ENCODE peak calls at places on chromosomes 16 and 17, in five cellular contexts. One of them, this sample, is unnamed.

GRCh38 chr17:3875317-3875716 is 17.5 kb downstream of the CAMKK1 start:
- DNase-seq in pancreas: no peak
- DNase-seq in AG04450: no peak
- DNase-seq in IMR-90: no peak
- DNase-seq in A549: no peak
- DNase-seq in this sample: no peak

GRCh38 chr17:72253597-72253996 is 132.8 kb downstream of the SOX9 start:
- DNase-seq in IMR-90: no peak
- DNase-seq in AG04450: no peak
- DNase-seq in A549: no peak
- DNase-seq in pancreas: no peak
- DNase-seq in this sample: no peak

GRCh38 chr17:18006495-18007239 is 32.3 kb downstream of the ATPAF2 start:
- DNase-seq in IMR-90: no peak
- DNase-seq in A549: no peak
- DNase-seq in AG04450: no peak
- DNase-seq in pancreas: no peak
- DNase-seq in this sample: peak

GRCh38 chr17:17073627-17074521 is 31.6 kb downstream of the MPRIP start:
- DNase-seq in AG04450: no peak
- DNase-seq in IMR-90: peak
- DNase-seq in pancreas: no peak
- DNase-seq in A549: no peak
- DNase-seq in this sample: no peak

GRCh38 chr17:34556384-34556783 is 23.0 kb upstream of the TMEM132E start:
- DNase-seq in A549: no peak
- DNase-seq in pancreas: no peak
- DNase-seq in AG04450: no peak
- DNase-seq in IMR-90: peak
- DNase-seq in this sample: peak

GRCh38 chr17:68733241-68734176 is 132.3 kb upstream of the FAM20A start:
- DNase-seq in A549: no peak
- DNase-seq in AG04450: peak
- DNase-seq in IMR-90: peak
- DNase-seq in pancreas: peak
- DNase-seq in this sample: no peak

GRCh38 chr17:38982858-38983746 is 15.9 kb upstream of the FBXO47 start:
- DNase-seq in IMR-90: peak
- DNase-seq in pancreas: peak
- DNase-seq in A549: peak
- DNase-seq in AG04450: peak
- DNase-seq in this sample: peak

GRCh38 chr16:24635900-24636610 is 93.4 kb upstream of the TNRC6A start:
- DNase-seq in pancreas: peak
- DNase-seq in IMR-90: peak
- DNase-seq in AG04450: peak
- DNase-seq in A549: peak
- DNase-seq in this sample: no peak

GRCh38 chr17:9108166-9108565 is 86.9 kb downstream of the NTN1 start:
- DNase-seq in AG04450: no peak
- DNase-seq in pancreas: no peak
- DNase-seq in A549: no peak
- DNase-seq in IMR-90: no peak
- DNase-seq in this sample: no peak

GRCh38 chr17:79077587-79077986 is 3.0 kb downstream of the ENGASE start:
- DNase-seq in AG04450: no peak
- DNase-seq in A549: no peak
- DNase-seq in IMR-90: no peak
- DNase-seq in pancreas: no peak
- DNase-seq in this sample: no peak

GRCh38 chr16:12171206-12171605 is 194.7 kb downstream of the SNX29 start:
- DNase-seq in AG04450: peak
- DNase-seq in A549: no peak
- DNase-seq in IMR-90: peak
- DNase-seq in pancreas: no peak
- DNase-seq in this sample: no peak

GRCh38 chr16:84881702-84882521 is 62.1 kb downstream of the CRISPLD2 start:
- DNase-seq in IMR-90: peak
- DNase-seq in pancreas: no peak
- DNase-seq in A549: peak
- DNase-seq in AG04450: peak
- DNase-seq in this sample: peak

GRCh38 chr17:78774956-78775571 is 7.0 kb downstream of the CYTH1 start:
- DNase-seq in IMR-90: no peak
- DNase-seq in A549: no peak
- DNase-seq in AG04450: no peak
- DNase-seq in pancreas: no peak
- DNase-seq in this sample: no peak

GRCh38 chr17:8069587-8069860 is 18.0 kb downstream of the ALOX12B start:
- DNase-seq in AG04450: no peak
- DNase-seq in A549: no peak
- DNase-seq in IMR-90: no peak
- DNase-seq in pancreas: no peak
- DNase-seq in this sample: no peak

GRCh38 chr17:7330099-7331015 is 1.2 kb upstream of the NEURL4 start:
- DNase-seq in IMR-90: peak
- DNase-seq in AG04450: no peak
- DNase-seq in pancreas: peak
- DNase-seq in A549: peak
- DNase-seq in this sample: peak

GRCh38 chr17:77420804-77421634 is 280.2 kb downstream of the SEC14L1 start:
- DNase-seq in AG04450: peak
- DNase-seq in A549: peak
- DNase-seq in pancreas: no peak
- DNase-seq in IMR-90: peak
- DNase-seq in this sample: peak

GRCh38 chr17:8029121-8029520 is 9.7 kb upstream of the ALOX15B start:
- DNase-seq in pancreas: no peak
- DNase-seq in AG04450: no peak
- DNase-seq in A549: no peak
- DNase-seq in IMR-90: peak
- DNase-seq in this sample: no peak

GRCh38 chr16:7268182-7268581 is 64.5 kb upstream of the RBFOX1 start:
- DNase-seq in IMR-90: no peak
- DNase-seq in pancreas: peak
- DNase-seq in A549: peak
- DNase-seq in AG04450: no peak
- DNase-seq in this sample: peak

GRCh38 chr17:17036520-17036998 is 5.7 kb upstream of the MPRIP start:
- DNase-seq in pancreas: no peak
- DNase-seq in AG04450: no peak
- DNase-seq in A549: no peak
- DNase-seq in IMR-90: no peak
- DNase-seq in this sample: no peak

GRCh38 chr17:29116652-29117439 is 63.4 kb downstream of the MYO18A start:
- DNase-seq in pancreas: peak
- DNase-seq in IMR-90: peak
- DNase-seq in AG04450: no peak
- DNase-seq in A549: peak
- DNase-seq in this sample: peak

GRCh38 chr17:81599719-81600486 is 37.0 kb downstream of the NPLOC4 start:
- DNase-seq in AG04450: no peak
- DNase-seq in A549: no peak
- DNase-seq in IMR-90: peak
- DNase-seq in pancreas: no peak
- DNase-seq in this sample: no peak

GRCh38 chr16:30183236-30183960 is at the start of gene CORO1A:
- DNase-seq in IMR-90: peak
- DNase-seq in A549: peak
- DNase-seq in pancreas: peak
- DNase-seq in AG04450: peak
- DNase-seq in this sample: peak

GRCh38 chr16:80459331-80459777 is 81.4 kb upstream of the DYNLRB2 start:
- DNase-seq in AG04450: no peak
- DNase-seq in A549: no peak
- DNase-seq in pancreas: no peak
- DNase-seq in IMR-90: no peak
- DNase-seq in this sample: no peak

GRCh38 chr17:393806-394717 is 41.5 kb upstream of the RPH3AL start:
- DNase-seq in pancreas: no peak
- DNase-seq in AG04450: no peak
- DNase-seq in IMR-90: no peak
- DNase-seq in A549: no peak
- DNase-seq in this sample: peak

GRCh38 chr17:57984226-57984890 is 3.7 kb downstream of the VEZF1 start:
- DNase-seq in AG04450: no peak
- DNase-seq in A549: no peak
- DNase-seq in pancreas: no peak
- DNase-seq in IMR-90: no peak
- DNase-seq in this sample: no peak

GRCh38 chr16:87945351-87946042 is 5.7 kb upstream of the BANP start:
- DNase-seq in AG04450: no peak
- DNase-seq in IMR-90: peak
- DNase-seq in pancreas: peak
- DNase-seq in A549: no peak
- DNase-seq in this sample: no peak

GRCh38 chr17:52517176-52517575 is 358.7 kb upstream of the CA10 start:
- DNase-seq in pancreas: no peak
- DNase-seq in AG04450: no peak
- DNase-seq in A549: no peak
- DNase-seq in IMR-90: no peak
- DNase-seq in this sample: no peak

GRCh38 chr17:69050999-69051775 is 9.5 kb downstream of the ABCA9 start:
- DNase-seq in AG04450: peak
- DNase-seq in A549: no peak
- DNase-seq in pancreas: no peak
- DNase-seq in IMR-90: peak
- DNase-seq in this sample: no peak

GRCh38 chr17:58278661-58279015 is 2.1 kb downstream of the MPO start:
- DNase-seq in pancreas: no peak
- DNase-seq in IMR-90: no peak
- DNase-seq in AG04450: no peak
- DNase-seq in A549: no peak
- DNase-seq in this sample: peak

GRCh38 chr17:46772013-46772878 is 46.2 kb downstream of the WNT3 start:
- DNase-seq in IMR-90: no peak
- DNase-seq in AG04450: no peak
- DNase-seq in A549: peak
- DNase-seq in pancreas: peak
- DNase-seq in this sample: no peak

GRCh38 chr16:65876624-65877023 is 489.9 kb upstream of the CDH5 start:
- DNase-seq in AG04450: no peak
- DNase-seq in pancreas: no peak
- DNase-seq in IMR-90: peak
- DNase-seq in A549: no peak
- DNase-seq in this sample: no peak

GRCh38 chr16:88527186-88527936 is 42.8 kb upstream of the ZC3H18 start:
- DNase-seq in IMR-90: peak
- DNase-seq in A549: peak
- DNase-seq in pancreas: no peak
- DNase-seq in AG04450: peak
- DNase-seq in this sample: peak

This sample was measured in K562.